ENCODE peak calls at places on chromosomes 1 and 21, in seven cellular contexts. One of them, this sample, is unnamed.

GRCh38 chr21:15060776-15061175 is 4.0 kb downstream of the NRIP1 start:
- DNase-seq in trophoblast cell: peak
- DNase-seq in IMR-90: peak
- DNase-seq in H9: no peak
- DNase-seq in mesendoderm: peak
- DNase-seq in neuronal stem cell: no peak
- DNase-seq in H1: no peak
- DNase-seq in this sample: peak

GRCh38 chr1:214552174-214552608 is 789 bp upstream of the PTPN14 start:
- DNase-seq in trophoblast cell: peak
- DNase-seq in IMR-90: peak
- DNase-seq in H9: peak
- DNase-seq in mesendoderm: peak
- DNase-seq in neuronal stem cell: peak
- DNase-seq in H1: peak
- DNase-seq in this sample: peak

GRCh38 chr1:59672851-59673574 is 141.7 kb upstream of the HOOK1 start:
- DNase-seq in trophoblast cell: peak
- DNase-seq in IMR-90: peak
- DNase-seq in H9: peak
- DNase-seq in mesendoderm: peak
- DNase-seq in neuronal stem cell: no peak
- DNase-seq in H1: no peak
- DNase-seq in this sample: peak

GRCh38 chr1:8078176-8078671 is 52.1 kb upstream of the ERRFI1 start:
- DNase-seq in trophoblast cell: peak
- DNase-seq in IMR-90: peak
- DNase-seq in H9: no peak
- DNase-seq in mesendoderm: peak
- DNase-seq in neuronal stem cell: no peak
- DNase-seq in H1: no peak
- DNase-seq in this sample: peak

GRCh38 chr1:71565267-71565666 is 484.4 kb upstream of the ZRANB2 start:
- DNase-seq in trophoblast cell: no peak
- DNase-seq in IMR-90: peak
- DNase-seq in H9: no peak
- DNase-seq in mesendoderm: no peak
- DNase-seq in neuronal stem cell: no peak
- DNase-seq in H1: no peak
- DNase-seq in this sample: peak

GRCh38 chr21:36297555-36297937 is 22.5 kb upstream of the MORC3 start:
- DNase-seq in trophoblast cell: no peak
- DNase-seq in IMR-90: no peak
- DNase-seq in H9: no peak
- DNase-seq in mesendoderm: no peak
- DNase-seq in neuronal stem cell: no peak
- DNase-seq in H1: no peak
- DNase-seq in this sample: no peak

GRCh38 chr21:46189959-46190490 is 5.8 kb upstream of the SPATC1L start:
- DNase-seq in trophoblast cell: no peak
- DNase-seq in IMR-90: no peak
- DNase-seq in H9: no peak
- DNase-seq in mesendoderm: no peak
- DNase-seq in neuronal stem cell: no peak
- DNase-seq in H1: no peak
- DNase-seq in this sample: no peak

GRCh38 chr1:93114403-93114802 is 35.3 kb downstream of the MTF2 start:
- DNase-seq in trophoblast cell: no peak
- DNase-seq in IMR-90: peak
- DNase-seq in H9: no peak
- DNase-seq in mesendoderm: no peak
- DNase-seq in neuronal stem cell: no peak
- DNase-seq in H1: no peak
- DNase-seq in this sample: no peak

GRCh38 chr1:115982399-115982798 is 6.1 kb downstream of the SLC22A15 start:
- DNase-seq in trophoblast cell: no peak
- DNase-seq in IMR-90: no peak
- DNase-seq in H9: no peak
- DNase-seq in mesendoderm: no peak
- DNase-seq in neuronal stem cell: no peak
- DNase-seq in H1: no peak
- DNase-seq in this sample: no peak

GRCh38 chr1:2347409-2347785 is 44.0 kb downstream of the MORN1 start:
- DNase-seq in trophoblast cell: no peak
- DNase-seq in IMR-90: no peak
- DNase-seq in H9: no peak
- DNase-seq in mesendoderm: no peak
- DNase-seq in neuronal stem cell: no peak
- DNase-seq in H1: no peak
- DNase-seq in this sample: no peak

GRCh38 chr1:53060580-53060979 is 1.4 kb upstream of the PODN start:
- DNase-seq in trophoblast cell: no peak
- DNase-seq in IMR-90: peak
- DNase-seq in H9: no peak
- DNase-seq in mesendoderm: no peak
- DNase-seq in neuronal stem cell: no peak
- DNase-seq in H1: no peak
- DNase-seq in this sample: no peak

GRCh38 chr1:56617141-56617540 is 28.0 kb upstream of the PRKAA2 start:
- DNase-seq in trophoblast cell: no peak
- DNase-seq in IMR-90: peak
- DNase-seq in H9: no peak
- DNase-seq in mesendoderm: no peak
- DNase-seq in neuronal stem cell: peak
- DNase-seq in H1: no peak
- DNase-seq in this sample: peak

GRCh38 chr1:161198877-161199431 is at the start of gene ADAMTS4:
- DNase-seq in trophoblast cell: no peak
- DNase-seq in IMR-90: peak
- DNase-seq in H9: peak
- DNase-seq in mesendoderm: peak
- DNase-seq in neuronal stem cell: no peak
- DNase-seq in H1: no peak
- DNase-seq in this sample: no peak

GRCh38 chr1:44645466-44646244 is 28.6 kb downstream of the TMEM53 start:
- DNase-seq in trophoblast cell: no peak
- DNase-seq in IMR-90: peak
- DNase-seq in H9: no peak
- DNase-seq in mesendoderm: no peak
- DNase-seq in neuronal stem cell: no peak
- DNase-seq in H1: no peak
- DNase-seq in this sample: no peak

GRCh38 chr1:115727706-115728249 is 40.7 kb downstream of the CASQ2 start:
- DNase-seq in trophoblast cell: peak
- DNase-seq in IMR-90: peak
- DNase-seq in H9: no peak
- DNase-seq in mesendoderm: peak
- DNase-seq in neuronal stem cell: no peak
- DNase-seq in H1: no peak
- DNase-seq in this sample: peak

GRCh38 chr1:227316456-227316855 is 1.8 kb downstream of the CDC42BPA start:
- DNase-seq in trophoblast cell: no peak
- DNase-seq in IMR-90: no peak
- DNase-seq in H9: no peak
- DNase-seq in mesendoderm: no peak
- DNase-seq in neuronal stem cell: no peak
- DNase-seq in H1: no peak
- DNase-seq in this sample: no peak

GRCh38 chr1:26045712-26046312 is at the start of gene SLC30A2:
- DNase-seq in trophoblast cell: peak
- DNase-seq in IMR-90: no peak
- DNase-seq in H9: peak
- DNase-seq in mesendoderm: no peak
- DNase-seq in neuronal stem cell: no peak
- DNase-seq in H1: no peak
- DNase-seq in this sample: no peak

GRCh38 chr1:5693595-5693994 is 298.6 kb downstream of the NPHP4 start:
- DNase-seq in trophoblast cell: no peak
- DNase-seq in IMR-90: no peak
- DNase-seq in H9: no peak
- DNase-seq in mesendoderm: no peak
- DNase-seq in neuronal stem cell: no peak
- DNase-seq in H1: no peak
- DNase-seq in this sample: no peak

GRCh38 chr1:63023182-63023581 is 239.2 kb downstream of the ATG4C start:
- DNase-seq in trophoblast cell: no peak
- DNase-seq in IMR-90: no peak
- DNase-seq in H9: no peak
- DNase-seq in mesendoderm: no peak
- DNase-seq in neuronal stem cell: no peak
- DNase-seq in H1: no peak
- DNase-seq in this sample: no peak

GRCh38 chr1:196717868-196718267 is 56.8 kb upstream of the CFHR3 start:
- DNase-seq in trophoblast cell: no peak
- DNase-seq in IMR-90: no peak
- DNase-seq in H9: no peak
- DNase-seq in mesendoderm: no peak
- DNase-seq in neuronal stem cell: no peak
- DNase-seq in H1: no peak
- DNase-seq in this sample: no peak

GRCh38 chr1:13830616-13831280 is 130.8 kb downstream of the PRDM2 start:
- DNase-seq in trophoblast cell: no peak
- DNase-seq in IMR-90: peak
- DNase-seq in H9: no peak
- DNase-seq in mesendoderm: no peak
- DNase-seq in neuronal stem cell: no peak
- DNase-seq in H1: no peak
- DNase-seq in this sample: peak

GRCh38 chr1:24957016-24957807 is 27.1 kb upstream of the RUNX3 start:
- DNase-seq in trophoblast cell: peak
- DNase-seq in IMR-90: no peak
- DNase-seq in H9: no peak
- DNase-seq in mesendoderm: no peak
- DNase-seq in neuronal stem cell: no peak
- DNase-seq in H1: no peak
- DNase-seq in this sample: no peak

GRCh38 chr1:235011064-235011598 is 117.5 kb downstream of the TOMM20 start:
- DNase-seq in trophoblast cell: no peak
- DNase-seq in IMR-90: no peak
- DNase-seq in H9: no peak
- DNase-seq in mesendoderm: no peak
- DNase-seq in neuronal stem cell: no peak
- DNase-seq in H1: no peak
- DNase-seq in this sample: no peak

GRCh38 chr1:7960867-7961198 is 678 bp upstream of the PARK7 start:
- DNase-seq in trophoblast cell: no peak
- DNase-seq in IMR-90: no peak
- DNase-seq in H9: no peak
- DNase-seq in mesendoderm: no peak
- DNase-seq in neuronal stem cell: no peak
- DNase-seq in H1: no peak
- DNase-seq in this sample: no peak

GRCh38 chr1:109985251-109986053 is 887 bp downstream of the AHCYL1 start:
- DNase-seq in trophoblast cell: peak
- DNase-seq in IMR-90: no peak
- DNase-seq in H9: no peak
- DNase-seq in mesendoderm: no peak
- DNase-seq in neuronal stem cell: no peak
- DNase-seq in H1: no peak
- DNase-seq in this sample: no peak

GRCh38 chr1:109991400-109991925 is 6.9 kb downstream of the AHCYL1 start:
- DNase-seq in trophoblast cell: no peak
- DNase-seq in IMR-90: no peak
- DNase-seq in H9: no peak
- DNase-seq in mesendoderm: no peak
- DNase-seq in neuronal stem cell: no peak
- DNase-seq in H1: no peak
- DNase-seq in this sample: no peak

GRCh38 chr1:109989656-109990653 is 5.4 kb downstream of the AHCYL1 start:
- DNase-seq in trophoblast cell: no peak
- DNase-seq in IMR-90: no peak
- DNase-seq in H9: no peak
- DNase-seq in mesendoderm: no peak
- DNase-seq in neuronal stem cell: no peak
- DNase-seq in H1: no peak
- DNase-seq in this sample: no peak

GRCh38 chr1:109986054-109986444 is 1.5 kb downstream of the AHCYL1 start:
- DNase-seq in trophoblast cell: no peak
- DNase-seq in IMR-90: no peak
- DNase-seq in H9: no peak
- DNase-seq in mesendoderm: no peak
- DNase-seq in neuronal stem cell: peak
- DNase-seq in H1: no peak
- DNase-seq in this sample: no peak

GRCh38 chr1:109988349-109988914 is 3.9 kb downstream of the AHCYL1 start:
- DNase-seq in trophoblast cell: no peak
- DNase-seq in IMR-90: no peak
- DNase-seq in H9: no peak
- DNase-seq in mesendoderm: no peak
- DNase-seq in neuronal stem cell: no peak
- DNase-seq in H1: no peak
- DNase-seq in this sample: no peak
- H4K8ac ChIP-seq in trophoblast cell: no peak
- H4K8ac ChIP-seq in IMR-90: no peak
- H4K8ac ChIP-seq in H9: no peak
- H4K8ac ChIP-seq in mesendoderm: no peak
- H4K8ac ChIP-seq in neuronal stem cell: no peak
- H4K8ac ChIP-seq in H1: no peak
- H4K8ac ChIP-seq in this sample: no peak

GRCh38 chr1:87117761-87118160 is 203.3 kb downstream of the HS2ST1 start:
- DNase-seq in trophoblast cell: no peak
- DNase-seq in IMR-90: peak
- DNase-seq in H9: no peak
- DNase-seq in mesendoderm: no peak
- DNase-seq in neuronal stem cell: no peak
- DNase-seq in H1: no peak
- DNase-seq in this sample: no peak
- H4K8ac ChIP-seq in trophoblast cell: no peak
- H4K8ac ChIP-seq in IMR-90: peak
- H4K8ac ChIP-seq in H9: no peak
- H4K8ac ChIP-seq in mesendoderm: no peak
- H4K8ac ChIP-seq in neuronal stem cell: no peak
- H4K8ac ChIP-seq in H1: no peak
- H4K8ac ChIP-seq in this sample: no peak

GRCh38 chr1:197976368-197976767 is 59.2 kb downstream of the LHX9 start:
- DNase-seq in trophoblast cell: no peak
- DNase-seq in IMR-90: peak
- DNase-seq in H9: no peak
- DNase-seq in mesendoderm: no peak
- DNase-seq in neuronal stem cell: no peak
- DNase-seq in H1: no peak
- DNase-seq in this sample: no peak
- H4K8ac ChIP-seq in trophoblast cell: no peak
- H4K8ac ChIP-seq in IMR-90: no peak
- H4K8ac ChIP-seq in H9: no peak
- H4K8ac ChIP-seq in mesendoderm: no peak
- H4K8ac ChIP-seq in neuronal stem cell: no peak
- H4K8ac ChIP-seq in H1: no peak
- H4K8ac ChIP-seq in this sample: no peak

GRCh38 chr1:113678159-113678469 is 81.2 kb downstream of the PHTF1 start:
- DNase-seq in trophoblast cell: no peak
- DNase-seq in IMR-90: no peak
- DNase-seq in H9: no peak
- DNase-seq in mesendoderm: no peak
- DNase-seq in neuronal stem cell: no peak
- DNase-seq in H1: no peak
- DNase-seq in this sample: no peak
- H4K8ac ChIP-seq in trophoblast cell: no peak
- H4K8ac ChIP-seq in IMR-90: no peak
- H4K8ac ChIP-seq in H9: no peak
- H4K8ac ChIP-seq in mesendoderm: no peak
- H4K8ac ChIP-seq in neuronal stem cell: no peak
- H4K8ac ChIP-seq in H1: no peak
- H4K8ac ChIP-seq in this sample: no peak

GRCh38 chr1:182257369-182258063 is 134.1 kb downstream of the GLUL start:
- DNase-seq in trophoblast cell: no peak
- DNase-seq in IMR-90: no peak
- DNase-seq in H9: no peak
- DNase-seq in mesendoderm: no peak
- DNase-seq in neuronal stem cell: no peak
- DNase-seq in H1: no peak
- DNase-seq in this sample: no peak
- H4K8ac ChIP-seq in trophoblast cell: no peak
- H4K8ac ChIP-seq in IMR-90: no peak
- H4K8ac ChIP-seq in H9: no peak
- H4K8ac ChIP-seq in mesendoderm: no peak
- H4K8ac ChIP-seq in neuronal stem cell: peak
- H4K8ac ChIP-seq in H1: no peak
- H4K8ac ChIP-seq in this sample: no peak